ENCODE peak calls at places on chromosomes 1 and 21, in ten cellular contexts. One of them, this sample, is unnamed.

GRCh38 chr1:956636-957035 is 2.4 kb downstream of the NOC2L start:
- DNase-seq in transverse colon: no peak
- DNase-seq in ovary: no peak
- DNase-seq in astrocyte: no peak
- DNase-seq in lung: no peak
- DNase-seq in astrocyte of the spinal cord: no peak
- DNase-seq in AG09309: no peak
- DNase-seq in heart right ventricle: no peak
- DNase-seq in A549: no peak
- DNase-seq in lower lobe of right lung: no peak
- DNase-seq in this sample: no peak

GRCh38 chr1:110254604-110255003 is 44.5 kb downstream of the KCNC4 start:
- DNase-seq in astrocyte of the spinal cord: no peak
- DNase-seq in AG09309: no peak
- DNase-seq in astrocyte: no peak
- DNase-seq in lower lobe of right lung: no peak
- DNase-seq in transverse colon: no peak
- DNase-seq in ovary: no peak
- DNase-seq in A549: no peak
- DNase-seq in heart right ventricle: no peak
- DNase-seq in lung: no peak
- DNase-seq in this sample: no peak

GRCh38 chr21:29656504-29657227 is 283.1 kb downstream of the GRIK1 start:
- DNase-seq in AG09309: peak
- DNase-seq in astrocyte of the spinal cord: peak
- DNase-seq in heart right ventricle: no peak
- DNase-seq in lower lobe of right lung: no peak
- DNase-seq in transverse colon: no peak
- DNase-seq in lung: no peak
- DNase-seq in A549: peak
- DNase-seq in astrocyte: peak
- DNase-seq in ovary: no peak
- DNase-seq in this sample: peak

GRCh38 chr1:226402615-226403521 is 5.0 kb downstream of the PARP1 start:
- DNase-seq in astrocyte: no peak
- DNase-seq in heart right ventricle: no peak
- DNase-seq in ovary: no peak
- DNase-seq in A549: no peak
- DNase-seq in transverse colon: no peak
- DNase-seq in lower lobe of right lung: no peak
- DNase-seq in lung: no peak
- DNase-seq in astrocyte of the spinal cord: no peak
- DNase-seq in AG09309: no peak
- DNase-seq in this sample: no peak

GRCh38 chr1:40980453-40981121 is 1.1 kb downstream of the CTPS1 start:
- DNase-seq in astrocyte of the spinal cord: peak
- DNase-seq in transverse colon: peak
- DNase-seq in lower lobe of right lung: no peak
- DNase-seq in astrocyte: no peak
- DNase-seq in A549: peak
- DNase-seq in AG09309: no peak
- DNase-seq in ovary: no peak
- DNase-seq in heart right ventricle: no peak
- DNase-seq in lung: no peak
- DNase-seq in this sample: peak

GRCh38 chr1:173201968-173202367 is 5.2 kb downstream of the TNFSF4 start:
- DNase-seq in heart right ventricle: no peak
- DNase-seq in astrocyte of the spinal cord: no peak
- DNase-seq in lower lobe of right lung: no peak
- DNase-seq in AG09309: no peak
- DNase-seq in ovary: no peak
- DNase-seq in transverse colon: no peak
- DNase-seq in lung: no peak
- DNase-seq in A549: no peak
- DNase-seq in astrocyte: no peak
- DNase-seq in this sample: no peak

GRCh38 chr1:192943108-192943507 is 116.1 kb downstream of the UCHL5 start:
- DNase-seq in lung: no peak
- DNase-seq in A549: no peak
- DNase-seq in heart right ventricle: no peak
- DNase-seq in lower lobe of right lung: no peak
- DNase-seq in ovary: no peak
- DNase-seq in transverse colon: no peak
- DNase-seq in astrocyte of the spinal cord: no peak
- DNase-seq in astrocyte: no peak
- DNase-seq in AG09309: no peak
- DNase-seq in this sample: peak

GRCh38 chr1:224175615-224176014 is 7.4 kb upstream of the DEGS1 start:
- DNase-seq in astrocyte of the spinal cord: peak
- DNase-seq in astrocyte: no peak
- DNase-seq in heart right ventricle: peak
- DNase-seq in AG09309: no peak
- DNase-seq in transverse colon: no peak
- DNase-seq in lung: no peak
- DNase-seq in A549: peak
- DNase-seq in ovary: peak
- DNase-seq in lower lobe of right lung: no peak
- DNase-seq in this sample: no peak

DNA sequence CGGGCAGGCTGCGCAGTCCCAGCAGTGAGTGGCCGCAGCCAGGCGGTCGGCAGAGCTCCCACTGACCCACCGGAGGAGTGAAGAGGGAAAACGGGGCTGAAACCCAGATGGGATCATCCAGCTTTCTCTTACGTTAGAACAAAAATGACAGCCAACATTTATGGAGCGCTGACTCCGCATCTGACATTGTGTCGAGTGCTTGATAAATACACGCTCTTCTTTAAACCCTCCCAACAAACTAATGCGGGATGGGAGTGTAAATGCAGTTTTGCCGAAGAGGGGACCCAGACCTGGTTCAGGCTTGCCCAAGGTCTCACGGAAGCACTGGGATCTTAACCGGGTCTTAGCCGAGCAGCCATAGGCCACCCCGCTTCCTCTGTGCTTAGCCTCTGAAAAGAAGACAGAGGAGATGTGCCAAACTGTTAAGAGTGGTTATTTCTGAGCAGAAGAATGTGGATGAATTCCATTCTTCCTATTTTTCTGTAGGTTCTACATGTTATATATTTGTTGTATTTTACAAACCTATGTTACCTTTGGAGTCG is 3.5 kb downstream of the GRHL3 start:
- DNase-seq in A549: no peak
- DNase-seq in astrocyte: peak
- DNase-seq in AG09309: no peak
- DNase-seq in astrocyte of the spinal cord: no peak
- DNase-seq in ovary: no peak
- DNase-seq in lower lobe of right lung: no peak
- DNase-seq in lung: no peak
- DNase-seq in transverse colon: no peak
- DNase-seq in heart right ventricle: no peak
- DNase-seq in this sample: peak
- H3K4me3 ChIP-seq in A549: no peak
- H3K4me3 ChIP-seq in astrocyte: peak
- H3K4me3 ChIP-seq in AG09309: peak
- H3K4me3 ChIP-seq in astrocyte of the spinal cord: no peak
- H3K4me3 ChIP-seq in ovary: peak
- H3K4me3 ChIP-seq in lower lobe of right lung: peak
- H3K4me3 ChIP-seq in lung: no peak
- H3K4me3 ChIP-seq in transverse colon: peak
- H3K4me3 ChIP-seq in heart right ventricle: peak
- H3K4me3 ChIP-seq in this sample: peak

DNA sequence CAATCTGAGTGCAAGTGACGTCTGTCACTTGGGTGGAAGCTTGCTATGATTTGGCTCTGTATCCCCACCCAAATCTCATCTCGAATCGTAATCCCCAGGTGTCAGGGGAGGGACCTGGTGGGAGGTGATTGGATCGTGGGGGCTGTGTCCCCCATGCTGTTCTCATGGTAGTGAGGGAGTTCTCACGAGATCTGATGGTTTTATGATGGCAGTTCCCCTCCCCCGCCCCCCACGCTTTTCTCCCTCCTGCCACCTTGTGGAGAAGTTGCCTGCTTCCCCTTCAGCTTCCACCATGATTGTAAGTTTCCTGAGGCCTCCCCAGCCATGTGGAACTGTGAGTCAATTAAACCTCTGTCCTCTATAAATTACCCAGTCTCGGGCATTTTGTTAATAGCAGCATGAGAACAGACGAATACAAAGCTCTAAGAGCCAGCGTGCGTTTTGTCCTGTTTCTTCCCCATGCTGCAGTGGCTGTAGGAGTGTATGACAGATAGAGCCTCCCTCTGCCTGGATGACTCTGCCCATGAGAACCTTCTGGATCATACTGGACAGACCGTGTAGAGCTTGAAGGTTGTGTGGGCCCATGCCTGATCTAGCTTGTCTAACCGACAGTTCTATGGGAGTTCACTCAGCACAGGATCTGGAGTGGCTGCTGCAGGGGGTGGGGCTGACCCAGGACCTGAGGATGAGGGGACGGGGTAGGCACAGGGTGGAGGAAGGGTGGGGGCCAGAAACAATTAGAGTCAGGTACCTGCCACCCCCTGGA is 139.7 kb upstream of the ERRFI1 start:
- DNase-seq in lower lobe of right lung: peak
- DNase-seq in ovary: no peak
- DNase-seq in lung: no peak
- DNase-seq in heart right ventricle: no peak
- DNase-seq in astrocyte: no peak
- DNase-seq in A549: peak
- DNase-seq in astrocyte of the spinal cord: no peak
- DNase-seq in transverse colon: no peak
- DNase-seq in AG09309: no peak
- DNase-seq in this sample: no peak
- TF ChIP-seq CTCF in lower lobe of right lung: no peak
- TF ChIP-seq CTCF in ovary: no peak
- TF ChIP-seq CTCF in lung: no peak
- TF ChIP-seq CTCF in heart right ventricle: peak
- TF ChIP-seq CTCF in astrocyte: no peak
- TF ChIP-seq CTCF in A549: no peak
- TF ChIP-seq CTCF in astrocyte of the spinal cord: peak
- TF ChIP-seq CTCF in transverse colon: no peak
- TF ChIP-seq CTCF in AG09309: no peak
- TF ChIP-seq CTCF in this sample: no peak

GRCh38 chr1:230570724-230571390 is 71.4 kb upstream of the COG2 start:
- DNase-seq in heart right ventricle: no peak
- DNase-seq in transverse colon: peak
- DNase-seq in lung: no peak
- DNase-seq in A549: no peak
- DNase-seq in astrocyte: no peak
- DNase-seq in ovary: no peak
- DNase-seq in AG09309: no peak
- DNase-seq in lower lobe of right lung: no peak
- DNase-seq in astrocyte of the spinal cord: no peak
- DNase-seq in this sample: no peak

GRCh38 chr1:230574502-230574901 is 67.8 kb upstream of the COG2 start:
- DNase-seq in ovary: no peak
- DNase-seq in transverse colon: no peak
- DNase-seq in astrocyte: no peak
- DNase-seq in AG09309: no peak
- DNase-seq in heart right ventricle: no peak
- DNase-seq in lung: no peak
- DNase-seq in lower lobe of right lung: no peak
- DNase-seq in A549: no peak
- DNase-seq in astrocyte of the spinal cord: no peak
- DNase-seq in this sample: no peak

GRCh38 chr1:230569201-230569600 is 73.1 kb upstream of the COG2 start:
- DNase-seq in heart right ventricle: no peak
- DNase-seq in lung: no peak
- DNase-seq in AG09309: no peak
- DNase-seq in transverse colon: no peak
- DNase-seq in lower lobe of right lung: no peak
- DNase-seq in astrocyte of the spinal cord: no peak
- DNase-seq in A549: no peak
- DNase-seq in astrocyte: no peak
- DNase-seq in ovary: no peak
- DNase-seq in this sample: no peak

GRCh38 chr1:230573647-230574046 is 68.6 kb upstream of the COG2 start:
- DNase-seq in transverse colon: no peak
- DNase-seq in astrocyte: no peak
- DNase-seq in ovary: no peak
- DNase-seq in astrocyte of the spinal cord: no peak
- DNase-seq in lung: no peak
- DNase-seq in heart right ventricle: no peak
- DNase-seq in lower lobe of right lung: no peak
- DNase-seq in AG09309: no peak
- DNase-seq in A549: no peak
- DNase-seq in this sample: no peak

DNA sequence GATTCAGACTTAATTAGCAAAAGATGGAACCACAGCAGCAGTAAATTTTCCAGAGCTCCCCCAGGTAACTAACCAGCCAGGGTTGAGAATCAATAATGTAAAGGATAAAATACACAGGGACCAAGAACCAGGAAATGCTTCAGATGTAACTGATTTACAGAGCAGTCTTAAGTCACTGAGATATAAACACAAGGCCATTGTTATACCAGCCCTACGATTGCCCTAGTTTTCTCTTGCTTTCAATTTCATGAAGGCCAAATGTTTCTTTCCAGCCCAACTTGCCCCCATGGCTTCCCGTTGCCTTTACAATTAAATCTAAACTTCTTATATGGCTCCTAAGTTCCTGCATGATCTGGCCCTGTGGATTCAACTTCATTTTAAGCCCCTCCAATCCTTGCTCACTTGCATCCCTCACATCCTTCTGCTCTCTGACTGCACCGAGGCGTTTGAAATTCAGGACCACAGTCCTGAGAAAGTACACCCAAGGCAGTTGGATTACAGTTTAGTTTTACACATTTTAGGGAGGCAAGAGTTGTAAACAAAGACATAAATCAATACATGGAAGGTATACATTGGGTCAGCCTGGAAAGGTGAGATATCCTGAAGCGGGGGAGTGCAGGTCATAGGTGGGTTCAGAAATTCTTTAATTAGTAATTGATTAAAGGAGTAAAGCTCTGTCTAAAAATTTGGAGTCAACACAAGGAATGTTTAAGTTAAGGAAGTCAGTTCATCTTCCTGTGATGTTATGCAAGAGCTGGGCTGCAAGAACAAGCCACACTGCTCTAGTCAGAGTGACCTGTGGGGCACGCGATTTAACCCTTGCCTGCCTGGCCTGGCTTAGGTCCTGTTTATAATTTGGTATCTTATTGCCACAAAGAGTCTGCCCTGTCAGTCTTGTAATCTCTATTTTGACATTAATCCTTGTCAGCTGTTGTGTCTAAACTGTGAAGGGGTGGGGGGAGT is 69.9 kb upstream of the COG2 start:
- DNase-seq in lower lobe of right lung: peak
- DNase-seq in A549: peak
- DNase-seq in ovary: no peak
- DNase-seq in lung: no peak
- DNase-seq in heart right ventricle: no peak
- DNase-seq in astrocyte of the spinal cord: no peak
- DNase-seq in transverse colon: peak
- DNase-seq in AG09309: no peak
- DNase-seq in astrocyte: no peak
- DNase-seq in this sample: no peak
- H3K4me3 ChIP-seq in lower lobe of right lung: no peak
- H3K4me3 ChIP-seq in A549: no peak
- H3K4me3 ChIP-seq in ovary: no peak
- H3K4me3 ChIP-seq in lung: no peak
- H3K4me3 ChIP-seq in heart right ventricle: no peak
- H3K4me3 ChIP-seq in astrocyte of the spinal cord: no peak
- H3K4me3 ChIP-seq in transverse colon: no peak
- H3K4me3 ChIP-seq in AG09309: no peak
- H3K4me3 ChIP-seq in astrocyte: no peak
- H3K4me3 ChIP-seq in this sample: no peak

DNA sequence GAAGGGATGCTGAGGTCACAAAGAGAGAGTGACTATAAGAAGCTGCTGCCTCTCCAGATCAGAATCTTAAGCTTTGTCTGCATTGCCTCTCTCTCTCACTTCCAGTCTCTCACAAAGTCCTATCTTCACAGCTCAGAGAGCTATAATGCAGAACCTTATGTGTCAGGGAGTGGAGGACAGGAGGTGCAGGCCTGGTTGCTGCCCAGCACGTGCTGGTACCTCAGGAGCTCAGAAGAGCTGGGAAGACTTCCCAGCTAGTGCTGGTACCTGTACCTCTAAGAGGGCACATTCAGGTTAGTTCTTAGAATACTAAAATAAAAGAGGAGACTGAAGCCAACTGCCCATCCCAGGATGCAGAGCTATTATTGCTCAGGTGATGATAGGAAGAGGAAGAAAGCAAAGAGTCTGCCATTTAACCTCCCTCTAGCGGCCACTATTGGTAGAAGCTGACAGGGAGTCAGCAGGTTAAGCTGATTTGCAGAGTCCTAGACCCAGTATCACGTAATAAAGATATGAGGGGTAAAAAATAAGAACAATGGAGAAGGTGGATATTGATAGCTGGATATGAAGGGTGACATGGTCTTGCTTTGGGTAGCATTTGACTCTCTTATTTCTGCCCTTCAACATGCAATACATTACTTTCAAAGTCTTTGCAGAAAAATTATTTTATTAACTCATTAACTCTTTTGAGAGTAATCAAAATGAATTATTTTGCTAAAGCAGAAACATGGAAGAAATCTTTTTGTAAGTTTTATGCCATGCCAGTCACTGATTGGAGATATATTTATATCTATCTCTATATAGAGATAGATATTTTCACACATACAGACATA is 138.1 kb upstream of the HMCN1 start:
- DNase-seq in A549: peak
- DNase-seq in transverse colon: peak
- DNase-seq in ovary: no peak
- DNase-seq in heart right ventricle: peak
- DNase-seq in lower lobe of right lung: no peak
- DNase-seq in astrocyte of the spinal cord: peak
- DNase-seq in astrocyte: peak
- DNase-seq in AG09309: no peak
- DNase-seq in lung: peak
- DNase-seq in this sample: peak
- TF ChIP-seq CTCF in A549: peak
- TF ChIP-seq CTCF in transverse colon: peak
- TF ChIP-seq CTCF in ovary: no peak
- TF ChIP-seq CTCF in heart right ventricle: peak
- TF ChIP-seq CTCF in lower lobe of right lung: peak
- TF ChIP-seq CTCF in astrocyte of the spinal cord: peak
- TF ChIP-seq CTCF in astrocyte: peak
- TF ChIP-seq CTCF in AG09309: peak
- TF ChIP-seq CTCF in lung: no peak
- TF ChIP-seq CTCF in this sample: peak

This sample was measured in fibroblast of the aortic adventitia.